ENCODE peak calls at places on chromosome 22, in eight cellular contexts. Q is SK-N-SH, C is GM13977, D is RWPE1, G is dorsolateral prefrontal cortex, M is GM10248, N is tibial artery, Y is foreskin fibroblast. F is an unnamed sample.
A peak's percentile ranks its signal among the peaks of the same experiment; 100 is the strongest.

GRCh38 chr22:20904980-20905355 is 12.2 kb upstream of the CRKL start:
- DNase-seq in M (no peak), G (no peak), Q (no peak), C (no peak), D (no peak), Y (no peak), N (no peak), F (no peak)

GRCh38 chr22:27775698-27776409 is 25.7 kb downstream of the MN1 start:
- DNase-seq in G (no peak), C (no peak), N (no peak), M (no peak), Y (no peak), Q (peak; percentile 44), D (no peak), F (no peak)

GRCh38 chr22:43482310-43482625 is 70.5 kb downstream of the MPPED1 start:
- DNase-seq in C (no peak), Y (no peak), Q (no peak), D (no peak), M (no peak), N (no peak), G (no peak), F (no peak)

GRCh38 chr22:50267591-50268390 is 2.4 kb downstream of the MAPK11 start:
- DNase-seq in N (no peak), Q (peak; percentile 68), M (peak; percentile 78), G (peak; percentile 74), D (peak; percentile 80), Y (peak; percentile 50), C (peak; percentile 78), F (peak; percentile 54)

GRCh38 chr22:30889996-30890480 is 78.5 kb downstream of the MORC2 start:
- DNase-seq in N (no peak), Y (no peak), G (no peak), Q (peak; percentile 11), D (no peak), C (no peak), M (no peak), F (no peak)

GRCh38 chr22:48702573-48703264 is 1125.0 kb downstream of the BRD1 start:
- DNase-seq in G (peak; percentile 88), D (no peak), Y (no peak), M (no peak), N (no peak), C (no peak), Q (no peak), F (no peak)

GRCh38 chr22:46797355-46797754 is 34.9 kb downstream of the TBC1D22A start:
- DNase-seq in C (no peak), D (peak; percentile 34), M (no peak), G (peak; percentile 28), Y (peak; percentile 24), N (no peak), Q (no peak), F (no peak)

GRCh38 chr22:47046411-47047065 is 284.1 kb downstream of the TBC1D22A start:
- DNase-seq in C (no peak), Q (no peak), Y (no peak), M (no peak), N (no peak), D (no peak), G (no peak), F (no peak)

GRCh38 chr22:38203090-38203810 is 1.5 kb downstream of the MAFF start:
- DNase-seq in D (peak; percentile 36), C (no peak), N (peak; percentile 57), Y (no peak), G (no peak), Q (peak; percentile 50), M (no peak), F (peak; percentile 63)

GRCh38 chr22:36106910-36107309 is 53.6 kb downstream of the APOL3 start:
- DNase-seq in D (no peak), Q (no peak), C (no peak), N (no peak), G (no peak), M (no peak), Y (no peak), F (no peak)

GRCh38 chr22:36103891-36104290 is 56.7 kb downstream of the APOL3 start:
- DNase-seq in N (no peak), G (no peak), C (no peak), Y (no peak), M (no peak), Q (no peak), D (no peak), F (no peak)

GRCh38 chr22:36104988-36105387 is 55.6 kb downstream of the APOL3 start:
- DNase-seq in C (no peak), N (no peak), G (no peak), D (no peak), Q (no peak), M (no peak), Y (no peak), F (no peak)

GRCh38 chr22:36102995-36103394 is 57.6 kb downstream of the APOL3 start:
- DNase-seq in Q (no peak), C (peak; percentile 36), D (no peak), N (no peak), M (no peak), G (no peak), Y (no peak), F (no peak)

DNA sequence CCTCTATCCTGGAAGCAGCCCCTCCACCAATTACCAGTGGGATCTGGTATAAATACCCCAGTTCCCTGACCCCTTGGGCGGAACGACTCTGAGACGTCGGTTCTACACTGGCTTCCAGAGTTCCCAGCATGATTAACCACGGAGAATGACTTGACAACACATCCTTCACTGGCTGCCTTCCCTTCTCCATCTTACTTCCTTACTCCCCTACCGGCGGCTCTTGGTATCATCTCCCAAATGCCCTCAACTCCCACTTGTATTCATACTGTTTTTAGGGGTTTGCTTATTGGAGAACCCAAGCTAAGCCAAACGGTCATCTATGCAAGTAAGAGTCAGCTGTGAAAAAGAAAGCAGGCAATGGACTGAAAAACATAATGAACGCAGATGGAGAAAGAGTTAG is 56.1 kb downstream of the APOL3 start:
- DNase-seq in Q (no peak), M (no peak), D (no peak), Y (no peak), G (no peak), N (no peak), C (no peak), F (no peak)
- TF ChIP-seq CTCF in Q (no peak), M (no peak), D (no peak), Y (no peak), G (no peak), N (no peak), C (no peak), F (no peak)

DNA sequence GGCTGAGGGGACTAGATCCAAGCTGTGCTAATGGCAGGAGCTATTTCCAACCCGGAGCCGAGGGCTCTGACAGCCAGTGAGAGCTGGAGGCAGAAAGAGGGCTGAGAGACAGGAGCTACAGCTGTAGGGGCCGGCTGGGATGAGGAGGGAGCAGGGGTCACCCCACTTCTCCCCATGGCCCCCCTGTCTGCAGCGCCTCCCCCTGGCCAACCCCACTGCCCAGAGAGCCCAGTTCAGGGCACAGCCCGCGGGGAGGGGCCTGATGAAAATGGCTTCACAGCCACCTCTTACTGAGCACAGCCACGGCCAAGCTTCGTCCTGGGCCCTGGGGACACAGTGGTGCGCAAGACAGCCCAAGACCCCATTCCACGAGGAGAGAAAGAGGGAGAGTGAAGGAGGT is 27.9 kb downstream of the RPL3 start:
- DNase-seq in G (no peak), M (no peak), N (no peak), Y (no peak), C (no peak), D (no peak), Q (no peak), F (no peak)
- TF ChIP-seq CTCF in G (no peak), M (no peak), N (no peak), Y (no peak), C (peak; percentile 20), D (no peak), Q (peak; percentile 36), F (no peak)

GRCh38 chr22:28935713-28936112 is 52.3 kb downstream of the ZNRF3 start:
- DNase-seq in G (no peak), C (no peak), M (no peak), Q (no peak), Y (no peak), N (no peak), D (no peak), F (no peak)
- TF ChIP-seq CTCF in G (peak; percentile 25), C (no peak), M (no peak), Q (peak; percentile 37), Y (peak; percentile 8), N (peak; percentile 23), D (no peak), F (peak; percentile 31)

GRCh38 chr22:16935209-16935608 is 72.8 kb downstream of the GAB4 start:
- DNase-seq in G (no peak), Y (no peak), D (no peak), C (no peak), Q (no peak), N (no peak), M (no peak), F (no peak)

GRCh38 chr22:16933924-16934282 is 74.1 kb downstream of the GAB4 start:
- DNase-seq in Q (no peak), M (no peak), G (no peak), N (no peak), C (no peak), Y (no peak), D (no peak), F (no peak)

GRCh38 chr22:16933274-16933923 is 74.6 kb downstream of the GAB4 start:
- DNase-seq in Q (no peak), D (no peak), N (no peak), C (no peak), Y (no peak), M (no peak), G (no peak), F (no peak)

GRCh38 chr22:16936625-16937024 is 71.4 kb downstream of the GAB4 start:
- DNase-seq in Q (no peak), Y (no peak), M (no peak), G (no peak), C (no peak), N (no peak), D (no peak), F (no peak)

DNA sequence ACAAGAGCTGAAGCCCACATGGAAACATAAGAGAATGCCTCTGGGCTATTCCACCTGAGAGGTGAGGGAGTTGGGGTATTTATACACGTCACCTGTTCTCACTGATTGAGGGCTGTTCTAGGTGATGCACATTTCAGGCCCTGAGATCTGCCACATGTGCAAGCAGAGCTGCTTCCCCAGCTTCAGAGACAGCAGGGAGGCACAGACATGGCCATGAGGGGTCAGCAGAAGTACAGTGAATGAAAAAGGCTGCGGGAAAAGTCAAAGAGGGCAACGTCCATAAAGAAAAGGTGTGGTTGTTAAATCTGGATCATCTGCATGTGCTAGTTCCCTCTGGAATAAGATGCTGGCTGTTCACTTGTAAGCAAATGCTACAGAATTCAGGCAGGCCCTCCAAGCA is 75.4 kb downstream of the GAB4 start:
- DNase-seq in D (no peak), G (no peak), N (no peak), Q (no peak), C (no peak), M (no peak), Y (no peak), F (no peak)
- TF ChIP-seq CTCF in D (no peak), G (no peak), N (no peak), Q (no peak), C (no peak), M (peak; percentile 26), Y (no peak), F (no peak)

GRCh38 chr22:35353318-35353717 is 27.6 kb upstream of the HMOX1 start:
- DNase-seq in M (no peak), N (peak; percentile 49), C (no peak), G (no peak), Y (no peak), Q (no peak), D (no peak), F (no peak)
- TF ChIP-seq CTCF in M (no peak), N (no peak), C (no peak), G (no peak), Y (no peak), Q (no peak), D (no peak), F (no peak)

GRCh38 chr22:33593818-33594217 is 326.5 kb downstream of the LARGE1 start:
- DNase-seq in Q (no peak), D (no peak), C (no peak), N (no peak), Y (no peak), G (no peak), M (no peak), F (no peak)
- TF ChIP-seq CTCF in Q (no peak), D (no peak), C (no peak), N (no peak), Y (no peak), G (no peak), M (no peak), F (no peak)